ENCODE peak calls at places on chromosomes 11 and 22, in five cellular contexts. M is choroid plexus epithelial cell, N is AG04450, K is nucleus accumbens, R is T-helper 17 cell. D is an unnamed sample.

GRCh38 chr11:124483422-124483821 is 37.9 kb upstream of the OR8B8 start:
- DNase-seq in M (no peak), N (no peak), R (no peak), K (no peak), D (no peak)

GRCh38 chr11:12381875-12382274 is 4.5 kb downstream of the PARVA start:
- DNase-seq in N (no peak), M (peak), K (no peak), R (no peak), D (no peak)

GRCh38 chr11:23103403-23103802 is 243.1 kb upstream of the CCDC179 start:
- DNase-seq in N (no peak), K (no peak), M (no peak), R (no peak), D (no peak)

GRCh38 chr11:44977493-44977984 is 26.9 kb upstream of the TP53I11 start:
- DNase-seq in R (no peak), N (no peak), K (no peak), M (peak), D (no peak)

GRCh38 chr11:126607374-126607773 is 251.9 kb downstream of the ST3GAL4 start:
- DNase-seq in N (peak), R (no peak), K (peak), M (peak), D (peak)

GRCh38 chr11:4465411-4465810 is 16.3 kb downstream of the OR52K2 start:
- DNase-seq in K (no peak), M (no peak), R (no peak), N (no peak), D (no peak)

GRCh38 chr22:49632199-49633009 is 195.3 kb downstream of the BRD1 start:
- DNase-seq in K (peak), N (no peak), R (no peak), M (peak), D (peak)

GRCh38 chr22:29855611-29856181 is 17.6 kb upstream of the ASCC2 start:
- DNase-seq in M (no peak), N (no peak), R (no peak), K (no peak), D (peak)

GRCh38 chr11:123645576-123645975 is 8.8 kb downstream of the SCN3B start:
- DNase-seq in R (no peak), M (no peak), N (no peak), K (no peak), D (no peak)

GRCh38 chr11:112613051-112613972 is 347.9 kb upstream of the NCAM1 start:
- DNase-seq in N (no peak), M (peak), R (no peak), K (no peak), D (no peak)

GRCh38 chr22:43239102-43239875 is 52.4 kb upstream of the TTLL12 start:
- DNase-seq in R (no peak), M (no peak), N (no peak), K (no peak), D (no peak)

GRCh38 chr11:67270256-67271211 is 4.3 kb downstream of the GRK2 start:
- DNase-seq in K (no peak), N (no peak), R (no peak), M (no peak), D (no peak)